ENCODE peak calls at places on chromosomes 11 and 22, in eight cellular contexts. G, Q, F, P, M, H, A and R are unnamed samples.

GRCh38 chr11:112219476-112220232 is 6.6 kb upstream of the PTS start:
- DNase-seq in H (no peak), M (peak), A (no peak), Q (peak), P (peak), F (no peak), G (peak), R (peak)

GRCh38 chr22:19476023-19476422 is 3.0 kb downstream of the UFD1 start:
- DNase-seq in H (no peak), G (no peak), P (no peak), F (no peak), M (no peak), Q (no peak), A (no peak), R (no peak)

GRCh38 chr11:1650918-1651262 is 21.3 kb downstream of the KRTAP5-5 start:
- DNase-seq in M (no peak), H (no peak), A (no peak), F (peak), P (no peak), Q (no peak), G (no peak), R (no peak)

GRCh38 chr11:35549787-35550186 is 24.4 kb upstream of the PAMR1 start:
- DNase-seq in Q (peak), H (no peak), P (no peak), G (no peak), A (peak), M (peak), F (no peak), R (no peak)

GRCh38 chr11:19259487-19260345 is 19.0 kb upstream of the E2F8 start:
- DNase-seq in F (peak), G (peak), M (peak), A (no peak), Q (peak), H (peak), P (no peak), R (peak)

GRCh38 chr11:118275184-118275583 is 11.1 kb upstream of the MPZL2 start:
- DNase-seq in F (no peak), G (no peak), M (no peak), H (no peak), A (no peak), P (no peak), Q (peak), R (no peak)

GRCh38 chr22:47143249-47143938 is 380.9 kb downstream of the TBC1D22A start:
- DNase-seq in H (no peak), M (no peak), P (no peak), F (no peak), G (peak), A (no peak), Q (no peak), R (no peak)

GRCh38 chr11:69355346-69355940 is 61.5 kb downstream of the MYEOV start:
- DNase-seq in A (no peak), P (no peak), G (no peak), M (no peak), H (no peak), Q (no peak), F (no peak), R (no peak)

GRCh38 chr11:78203184-78203583 is 14.5 kb downstream of the USP35 start:
- DNase-seq in H (no peak), A (no peak), P (no peak), M (no peak), Q (no peak), F (no peak), G (peak), R (no peak)

GRCh38 chr11:114821626-114822025 is 143.3 kb downstream of the NXPE2 start:
- DNase-seq in F (no peak), Q (peak), G (no peak), P (no peak), A (no peak), H (peak), M (peak), R (no peak)

GRCh38 chr11:17927041-17927440 is 85.8 kb downstream of the SERGEF start:
- DNase-seq in Q (peak), P (no peak), G (no peak), A (no peak), M (no peak), H (no peak), F (no peak), R (no peak)

GRCh38 chr22:47059701-47060161 is 297.3 kb downstream of the TBC1D22A start:
- DNase-seq in P (no peak), Q (no peak), H (no peak), F (no peak), G (no peak), A (no peak), M (no peak), R (no peak)

GRCh38 chr11:33116535-33116934 is 44.7 kb downstream of the CSTF3 start:
- DNase-seq in A (no peak), F (no peak), P (no peak), Q (peak), H (no peak), M (no peak), G (no peak), R (no peak)

GRCh38 chr11:106276859-106277436 is 199.5 kb downstream of the AASDHPPT start:
- DNase-seq in G (no peak), H (no peak), P (no peak), Q (peak), A (no peak), M (peak), F (no peak), R (no peak)

GRCh38 chr11:4433852-4434251 is 15.2 kb upstream of the OR52K2 start:
- DNase-seq in Q (no peak), F (no peak), G (no peak), H (no peak), A (no peak), P (no peak), M (no peak), R (no peak)

GRCh38 chr11:76810151-76810853 is 27.1 kb downstream of the TSKU start:
- DNase-seq in H (no peak), M (no peak), G (peak), P (no peak), Q (peak), A (no peak), F (no peak), R (peak)
- TF ChIP-seq CTCF in H (no peak), M (peak), G (peak), P (no peak), Q (peak), A (peak), F (peak), R (peak)

DNA sequence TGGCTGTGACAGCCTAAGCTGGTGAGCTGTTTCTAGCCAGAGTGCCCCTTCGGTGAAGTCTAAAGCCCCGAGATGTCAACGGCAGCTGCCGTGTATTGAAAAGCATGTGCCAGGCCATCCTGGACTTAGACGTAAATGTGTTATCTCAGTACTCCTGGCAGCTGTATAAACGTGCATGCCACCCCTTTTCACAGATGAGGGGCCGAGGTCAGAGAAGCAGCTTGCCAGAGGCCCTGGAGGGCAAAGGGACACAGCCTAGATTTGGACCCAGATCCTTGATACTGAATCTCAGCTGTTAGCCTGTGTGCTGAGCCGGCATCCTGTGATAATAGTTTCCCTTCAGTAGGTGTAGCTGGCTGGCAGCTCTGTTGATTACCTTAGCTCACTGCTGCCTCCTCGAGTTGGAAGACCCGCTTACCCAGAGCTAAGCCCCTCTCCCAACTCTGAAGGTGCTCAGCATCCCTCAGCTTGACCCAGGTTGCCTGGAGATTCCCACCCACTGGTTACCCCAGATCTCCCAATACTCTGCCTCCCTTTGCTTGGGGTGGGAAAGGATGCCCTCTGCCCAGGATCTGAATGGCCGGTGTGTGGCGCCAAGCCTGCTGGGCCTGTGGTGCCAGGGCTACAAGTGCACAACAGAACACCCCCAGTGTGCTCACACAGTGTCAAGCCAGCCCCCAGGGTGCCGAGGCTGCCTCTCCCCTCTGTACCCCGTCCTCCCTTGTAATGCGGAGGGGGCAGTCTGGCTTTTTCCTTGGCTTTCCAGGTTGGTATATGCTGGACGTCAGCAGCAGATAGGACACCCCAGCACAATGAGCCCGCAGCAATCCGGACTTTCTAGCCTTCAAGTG is 59.8 kb upstream of the WNT7B start:
- DNase-seq in A (no peak), G (peak), F (peak), H (peak), M (peak), P (no peak), Q (peak), R (no peak)
- TF ChIP-seq CTCF in A (peak), G (peak), F (peak), H (no peak), M (peak), P (no peak), Q (peak), R (no peak)

DNA sequence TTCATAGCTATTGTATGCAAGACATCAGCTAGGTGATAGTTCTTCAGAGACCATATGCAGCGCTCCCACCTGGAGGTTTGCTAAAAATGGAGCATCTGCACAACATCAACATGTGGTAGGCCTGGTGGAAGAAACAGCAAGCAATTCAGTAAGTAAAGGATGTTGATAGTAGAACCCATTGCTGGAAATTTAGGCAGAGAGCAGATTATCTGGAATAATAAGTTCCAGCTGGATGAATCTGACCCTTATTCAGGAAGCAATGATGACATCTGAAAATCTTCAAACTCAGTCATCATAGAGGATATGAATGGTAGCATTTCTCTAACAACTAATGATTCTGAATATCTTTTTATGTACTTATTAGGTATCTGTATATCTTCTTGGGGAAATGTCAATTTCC is 225.2 kb upstream of the ANO3 start:
- DNase-seq in F (no peak), Q (no peak), G (no peak), P (no peak), H (no peak), M (no peak), A (no peak), R (no peak)
- TF ChIP-seq CTCF in F (no peak), Q (no peak), G (no peak), P (no peak), H (no peak), M (peak), A (no peak), R (no peak)

GRCh38 chr22:43827926-43828710 is 16.0 kb upstream of the EFCAB6 start:
- DNase-seq in F (peak), P (no peak), M (no peak), G (no peak), Q (no peak), H (no peak), A (no peak), R (no peak)

GRCh38 chr22:43829448-43829821 is 17.3 kb upstream of the EFCAB6 start:
- DNase-seq in P (no peak), F (peak), M (no peak), G (no peak), A (no peak), H (no peak), Q (no peak), R (no peak)

GRCh38 chr22:43829904-43830851 is 18.1 kb upstream of the EFCAB6 start:
- DNase-seq in Q (peak), H (no peak), G (no peak), F (peak), M (no peak), A (no peak), P (no peak), R (no peak)

GRCh38 chr22:43827336-43827735 is 15.2 kb upstream of the EFCAB6 start:
- DNase-seq in M (no peak), Q (no peak), F (no peak), G (no peak), H (no peak), P (no peak), A (no peak), R (no peak)

DNA sequence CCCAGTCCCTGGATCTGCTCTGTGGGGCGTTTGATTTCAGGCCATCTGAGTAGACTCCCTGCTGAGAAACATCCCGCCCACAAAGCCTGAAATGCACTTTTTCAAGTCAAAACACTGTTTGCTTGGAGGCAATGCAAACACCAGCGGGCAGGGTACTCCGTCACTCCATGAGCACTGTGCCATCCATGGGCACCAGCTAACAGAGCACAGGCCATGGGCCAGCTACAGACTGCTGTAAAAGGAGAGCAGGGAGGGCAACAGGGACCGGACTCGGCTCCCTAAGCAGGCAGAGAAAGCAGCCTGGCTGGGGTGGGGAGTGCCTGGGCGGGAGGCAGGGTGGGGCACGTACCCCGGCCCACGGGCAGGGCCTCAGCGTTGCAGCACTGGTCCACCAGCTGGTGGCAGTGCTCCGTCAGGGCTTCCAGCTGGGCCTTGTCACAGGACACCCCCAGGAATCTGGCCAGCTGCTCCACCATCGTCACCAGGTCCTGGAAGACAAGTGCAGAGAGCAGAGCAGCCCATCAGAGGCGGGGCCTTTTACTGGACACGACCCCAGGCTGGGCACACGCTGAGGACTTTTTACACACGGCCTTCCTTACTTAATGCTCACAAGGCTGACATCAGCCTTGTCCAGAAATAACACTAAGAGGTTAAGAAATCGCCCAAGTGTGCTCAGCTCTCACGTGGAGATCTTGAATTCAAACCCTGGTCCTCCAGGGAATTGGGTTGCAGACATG is 16.8 kb upstream of the EFCAB6 start:
- DNase-seq in A (no peak), P (peak), H (peak), G (no peak), M (peak), Q (peak), F (peak), R (no peak)
- TF ChIP-seq CTCF in A (no peak), P (no peak), H (no peak), G (no peak), M (peak), Q (no peak), F (no peak), R (no peak)

DNA sequence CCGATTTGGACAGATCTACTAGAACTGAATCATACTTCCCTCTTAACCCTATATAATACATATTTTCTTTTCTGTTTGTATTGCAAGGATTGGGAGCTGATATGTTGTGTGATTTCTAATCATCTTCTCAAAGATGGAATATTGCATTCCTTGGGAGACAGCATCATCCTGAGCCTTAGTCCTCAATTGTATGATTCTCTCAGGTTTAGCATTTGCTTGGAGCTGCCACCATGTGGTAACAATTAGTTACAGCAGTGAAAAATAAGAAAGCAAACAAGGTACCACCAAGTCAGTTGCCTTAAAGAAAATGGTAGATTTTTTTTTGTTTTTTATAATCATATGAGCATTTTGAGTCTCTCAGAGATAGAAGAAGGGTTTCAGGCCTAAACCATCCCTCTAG is 11.9 kb downstream of the SNX19 start:
- DNase-seq in H (no peak), G (no peak), M (peak), P (no peak), Q (peak), A (no peak), F (no peak), R (no peak)
- TF ChIP-seq CTCF in H (no peak), G (peak), M (peak), P (peak), Q (peak), A (peak), F (no peak), R (peak)

DNA sequence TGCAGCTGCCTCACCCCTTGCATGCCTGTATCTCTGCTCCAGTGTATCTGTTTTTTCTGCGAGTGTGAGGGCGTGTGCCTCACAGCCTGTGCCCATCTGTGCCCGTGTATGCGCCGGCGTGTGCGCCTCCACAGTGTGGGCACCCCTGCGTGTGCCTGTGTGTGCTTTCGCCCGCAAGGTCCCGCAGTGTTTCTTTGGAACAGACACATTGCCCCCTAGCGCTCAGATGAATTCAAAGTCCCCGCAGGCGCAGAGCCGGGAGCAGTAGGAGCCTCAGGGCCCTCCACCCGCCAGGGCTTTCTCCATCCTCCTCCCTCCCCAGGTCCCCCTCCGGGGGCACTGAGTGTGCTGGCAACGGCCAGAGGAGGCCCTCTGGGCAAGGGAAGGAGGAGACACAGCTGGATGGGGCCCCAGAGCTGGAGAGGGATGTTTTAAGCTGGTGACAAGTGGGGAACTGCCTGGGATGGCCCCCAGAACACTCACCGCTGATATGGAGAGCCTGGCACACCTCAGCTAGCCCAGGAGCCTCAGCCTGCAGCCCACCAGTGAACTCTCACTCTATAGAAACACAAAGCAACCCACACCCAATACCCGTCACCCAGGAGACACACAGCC is 3.2 kb upstream of the MN1 start:
- DNase-seq in A (no peak), H (peak), Q (peak), M (peak), F (peak), G (peak), P (peak), R (peak)
- TF ChIP-seq CTCF in A (peak), H (peak), Q (peak), M (peak), F (peak), G (peak), P (peak), R (peak)

DNA sequence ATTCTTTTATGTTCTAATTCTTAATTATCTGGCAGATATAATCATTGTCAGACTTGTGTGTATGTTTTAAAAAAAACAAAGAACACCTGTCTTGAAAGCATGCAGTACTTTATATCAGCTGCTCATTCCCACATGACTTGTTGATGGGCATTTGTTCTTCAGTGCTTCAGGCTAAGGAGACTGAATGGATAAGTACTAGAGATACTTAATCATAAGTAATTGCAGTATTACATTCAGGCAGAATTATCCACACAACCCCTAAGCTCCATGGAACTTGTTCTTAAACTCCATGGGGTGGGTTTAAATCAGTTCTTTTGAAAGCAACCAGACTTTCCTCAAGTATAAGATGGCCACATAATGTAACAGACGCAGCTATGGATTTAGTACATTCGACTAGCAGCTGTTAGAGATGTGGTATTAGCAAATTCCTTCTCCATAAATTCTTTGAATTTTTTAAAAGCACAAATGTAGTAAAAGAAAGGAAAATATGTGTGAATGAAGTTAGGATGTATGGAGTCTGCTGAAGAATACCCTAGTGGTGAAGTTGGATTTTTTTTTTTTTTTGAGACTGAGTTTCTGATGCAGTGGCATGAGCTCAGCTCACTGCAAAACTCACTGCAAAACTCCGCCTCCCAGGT is 3.0 kb downstream of the JAM3 start:
- DNase-seq in F (no peak), G (no peak), Q (no peak), A (no peak), H (no peak), P (no peak), M (peak), R (no peak)
- TF ChIP-seq CTCF in F (no peak), G (no peak), Q (no peak), A (no peak), H (no peak), P (no peak), M (no peak), R (peak)

DNA sequence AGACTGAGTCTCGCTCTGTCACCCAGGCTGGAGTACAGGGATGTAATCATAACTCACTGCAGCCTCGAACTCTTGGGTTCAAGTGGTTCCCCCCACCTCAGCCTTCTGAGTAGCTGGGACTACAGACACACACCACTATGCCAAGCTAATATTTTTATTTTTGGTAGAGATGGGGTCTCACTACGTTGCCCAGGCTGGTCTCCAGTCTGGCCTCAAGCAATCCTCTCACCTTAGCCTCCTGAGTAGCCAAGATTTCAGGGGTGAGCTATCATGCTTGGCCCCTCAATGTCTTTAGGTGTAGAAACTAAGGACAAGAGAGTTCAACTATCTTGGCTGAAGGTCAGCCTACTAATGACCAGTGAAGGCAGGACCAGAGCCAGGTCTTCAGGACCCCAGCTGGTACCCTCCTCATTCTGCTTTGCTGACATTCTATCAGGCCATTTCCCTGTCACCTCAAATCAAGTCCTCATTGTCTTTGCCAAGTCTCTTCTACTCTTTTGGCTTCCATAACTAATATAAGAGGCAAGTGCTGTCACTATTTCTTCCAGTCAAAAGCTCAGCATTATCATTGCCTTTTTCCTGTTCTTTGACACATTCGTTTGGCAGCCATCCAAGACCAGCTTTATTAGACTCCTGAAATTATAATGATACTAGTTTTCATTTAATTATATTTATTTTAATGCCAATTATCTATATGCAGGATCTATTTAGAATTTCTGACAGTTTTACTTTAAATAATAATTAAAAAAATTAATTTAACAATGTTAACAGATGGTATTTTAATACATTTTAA is 264.2 kb upstream of the PITPNB start:
- DNase-seq in A (no peak), H (no peak), Q (no peak), G (peak), M (no peak), P (no peak), F (no peak), R (no peak)
- TF ChIP-seq CTCF in A (no peak), H (no peak), Q (no peak), G (no peak), M (no peak), P (no peak), F (no peak), R (no peak)